ENCODE peak calls at places on chromosomes 5 and 9, in five cellular contexts. One of them, this sample, is unnamed.

GRCh38 chr5:179912951-179913350 is 5.3 kb upstream of the TBC1D9B start:
- DNase-seq in stomach: peak
- DNase-seq in HL-60: no peak
- DNase-seq in AG04450: no peak
- DNase-seq in foreskin keratinocyte: no peak
- DNase-seq in this sample: no peak

GRCh38 chr9:6460189-6460768 is 47.3 kb downstream of the UHRF2 start:
- DNase-seq in AG04450: no peak
- DNase-seq in foreskin keratinocyte: no peak
- DNase-seq in HL-60: no peak
- DNase-seq in stomach: no peak
- DNase-seq in this sample: no peak

GRCh38 chr9:470795-471194 is 256.1 kb downstream of the DOCK8 start:
- DNase-seq in stomach: no peak
- DNase-seq in foreskin keratinocyte: no peak
- DNase-seq in HL-60: no peak
- DNase-seq in AG04450: no peak
- DNase-seq in this sample: no peak

GRCh38 chr9:35042081-35042604 is 30.3 kb downstream of the VCP start:
- DNase-seq in stomach: no peak
- DNase-seq in AG04450: no peak
- DNase-seq in HL-60: no peak
- DNase-seq in foreskin keratinocyte: peak
- DNase-seq in this sample: no peak

GRCh38 chr9:26955921-26956886 is at the start of gene IFT74:
- DNase-seq in foreskin keratinocyte: peak
- DNase-seq in HL-60: peak
- DNase-seq in stomach: peak
- DNase-seq in AG04450: peak
- DNase-seq in this sample: peak

GRCh38 chr5:177449140-177450061 is 2.8 kb downstream of the PRR7 start:
- DNase-seq in stomach: no peak
- DNase-seq in foreskin keratinocyte: no peak
- DNase-seq in HL-60: no peak
- DNase-seq in AG04450: no peak
- DNase-seq in this sample: no peak

GRCh38 chr9:33372900-33373299 is 29.5 kb downstream of the AQP7 start:
- DNase-seq in foreskin keratinocyte: no peak
- DNase-seq in AG04450: no peak
- DNase-seq in stomach: peak
- DNase-seq in HL-60: no peak
- DNase-seq in this sample: no peak

GRCh38 chr5:14467251-14467650 is 114.3 kb upstream of the OTULINL start:
- DNase-seq in AG04450: no peak
- DNase-seq in stomach: no peak
- DNase-seq in HL-60: no peak
- DNase-seq in foreskin keratinocyte: no peak
- DNase-seq in this sample: no peak

GRCh38 chr5:150140830-150141229 is 14.8 kb downstream of the PDGFRB start:
- DNase-seq in AG04450: peak
- DNase-seq in foreskin keratinocyte: no peak
- DNase-seq in stomach: no peak
- DNase-seq in HL-60: no peak
- DNase-seq in this sample: no peak

GRCh38 chr9:4686112-4686511 is 6.7 kb downstream of the CDC37L1 start:
- DNase-seq in foreskin keratinocyte: no peak
- DNase-seq in stomach: no peak
- DNase-seq in HL-60: no peak
- DNase-seq in AG04450: no peak
- DNase-seq in this sample: no peak

GRCh38 chr9:2923810-2924768 is 80.2 kb upstream of the PUM3 start:
- DNase-seq in AG04450: no peak
- DNase-seq in HL-60: no peak
- DNase-seq in stomach: no peak
- DNase-seq in foreskin keratinocyte: no peak
- DNase-seq in this sample: no peak

GRCh38 chr9:135583686-135584011 is 22.1 kb downstream of the PAEP start:
- DNase-seq in HL-60: no peak
- DNase-seq in stomach: peak
- DNase-seq in foreskin keratinocyte: no peak
- DNase-seq in AG04450: no peak
- DNase-seq in this sample: no peak

GRCh38 chr5:149018909-149019443 is 43.9 kb downstream of the SH3TC2 start:
- DNase-seq in stomach: no peak
- DNase-seq in AG04450: no peak
- DNase-seq in foreskin keratinocyte: no peak
- DNase-seq in HL-60: no peak
- DNase-seq in this sample: peak

GRCh38 chr9:134782921-134783698 is 97.5 kb upstream of the FCN2 start:
- DNase-seq in foreskin keratinocyte: no peak
- DNase-seq in HL-60: no peak
- DNase-seq in AG04450: no peak
- DNase-seq in stomach: no peak
- DNase-seq in this sample: no peak

DNA sequence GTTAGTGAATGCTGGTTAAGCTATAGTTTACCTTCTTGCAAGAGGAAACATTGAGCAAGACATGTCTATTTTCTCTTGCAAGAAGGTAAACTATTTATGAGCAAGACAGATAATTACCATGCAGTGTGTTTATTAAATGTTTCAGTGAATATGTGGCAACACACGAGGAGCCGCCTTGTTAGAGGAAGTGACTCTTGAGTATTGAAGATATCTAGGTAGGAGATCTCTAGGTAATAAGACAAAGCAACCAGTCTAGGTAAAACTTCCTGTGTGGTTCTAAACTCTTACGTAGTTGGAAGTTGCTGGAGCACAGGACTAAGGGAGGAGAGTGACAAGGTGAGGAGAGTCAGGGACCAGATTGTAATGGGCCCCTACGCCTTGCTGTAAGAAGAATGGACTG is 16.8 kb downstream of the SKP2 start:
- DNase-seq in AG04450: no peak
- DNase-seq in HL-60: no peak
- DNase-seq in foreskin keratinocyte: no peak
- DNase-seq in stomach: no peak
- DNase-seq in this sample: no peak
- TF ChIP-seq CTCF in AG04450: no peak
- TF ChIP-seq CTCF in HL-60: no peak
- TF ChIP-seq CTCF in foreskin keratinocyte: no peak
- TF ChIP-seq CTCF in stomach: no peak
- TF ChIP-seq CTCF in this sample: no peak

DNA sequence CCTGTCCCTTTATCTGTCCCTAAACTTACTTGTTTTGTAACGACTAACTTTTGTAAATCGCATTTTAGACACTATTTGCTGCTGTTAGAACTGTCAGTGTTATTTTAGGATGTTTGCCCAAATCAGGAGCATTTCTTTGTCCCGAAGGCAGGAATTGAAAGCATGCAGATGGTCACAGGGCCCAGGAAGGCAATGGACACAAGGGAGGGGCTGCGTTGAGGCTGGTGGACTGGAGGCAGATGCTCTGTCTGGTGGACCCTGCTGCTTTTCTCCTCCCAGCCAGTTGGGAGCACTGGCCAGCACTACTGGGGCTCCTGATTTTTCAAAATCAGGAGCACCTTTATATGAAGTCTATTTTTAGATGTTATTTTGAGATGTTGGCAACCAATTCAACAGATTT is 31.7 kb downstream of the DOCK2 start:
- DNase-seq in AG04450: no peak
- DNase-seq in HL-60: no peak
- DNase-seq in foreskin keratinocyte: no peak
- DNase-seq in stomach: no peak
- DNase-seq in this sample: no peak
- TF ChIP-seq CTCF in AG04450: no peak
- TF ChIP-seq CTCF in HL-60: no peak
- TF ChIP-seq CTCF in foreskin keratinocyte: no peak
- TF ChIP-seq CTCF in stomach: no peak
- TF ChIP-seq CTCF in this sample: no peak

GRCh38 chr5:162593881-162594280 is 526.3 kb downstream of the GABRG2 start:
- DNase-seq in foreskin keratinocyte: no peak
- DNase-seq in AG04450: no peak
- DNase-seq in stomach: no peak
- DNase-seq in HL-60: no peak
- DNase-seq in this sample: no peak
- TF ChIP-seq CTCF in foreskin keratinocyte: peak
- TF ChIP-seq CTCF in AG04450: no peak
- TF ChIP-seq CTCF in stomach: no peak
- TF ChIP-seq CTCF in HL-60: peak
- TF ChIP-seq CTCF in this sample: no peak

DNA sequence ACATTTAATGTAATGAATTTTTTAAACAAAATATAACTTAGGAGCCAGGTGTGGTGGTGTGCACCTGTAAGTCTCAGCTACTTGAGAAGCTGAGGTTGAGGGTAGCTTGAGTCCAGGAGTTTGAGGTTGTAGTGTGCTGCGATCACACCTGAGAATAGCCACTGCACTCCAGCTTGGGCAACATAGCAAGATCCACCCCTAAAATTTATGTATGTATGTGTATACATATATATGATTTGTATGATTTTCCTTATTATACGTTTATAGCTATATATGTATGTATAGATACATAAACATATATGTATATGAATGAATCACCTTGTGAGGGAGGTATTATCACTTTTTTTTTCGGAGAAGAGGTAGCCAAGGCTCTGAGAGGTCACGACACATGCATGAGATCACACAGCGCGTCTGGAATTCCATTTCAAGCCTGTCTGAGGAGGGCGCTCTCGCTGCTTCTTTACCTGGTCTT is 598 bp upstream of the CCNI2 start:
- DNase-seq in HL-60: no peak
- DNase-seq in stomach: peak
- DNase-seq in foreskin keratinocyte: peak
- DNase-seq in AG04450: no peak
- DNase-seq in this sample: no peak
- TF ChIP-seq CTCF in HL-60: no peak
- TF ChIP-seq CTCF in stomach: no peak
- TF ChIP-seq CTCF in foreskin keratinocyte: peak
- TF ChIP-seq CTCF in AG04450: peak
- TF ChIP-seq CTCF in this sample: no peak

GRCh38 chr9:68508547-68508946 is 32.1 kb downstream of the TMEM252 start:
- DNase-seq in HL-60: no peak
- DNase-seq in stomach: no peak
- DNase-seq in foreskin keratinocyte: no peak
- DNase-seq in AG04450: no peak
- DNase-seq in this sample: no peak

GRCh38 chr9:68507098-68507795 is 33.4 kb downstream of the TMEM252 start:
- DNase-seq in stomach: no peak
- DNase-seq in AG04450: no peak
- DNase-seq in foreskin keratinocyte: no peak
- DNase-seq in HL-60: no peak
- DNase-seq in this sample: no peak

GRCh38 chr9:68509689-68510088 is 31.0 kb downstream of the TMEM252 start:
- DNase-seq in stomach: no peak
- DNase-seq in AG04450: no peak
- DNase-seq in HL-60: no peak
- DNase-seq in foreskin keratinocyte: no peak
- DNase-seq in this sample: no peak

GRCh38 chr9:68505681-68506409 is 34.8 kb downstream of the TMEM252 start:
- DNase-seq in stomach: no peak
- DNase-seq in foreskin keratinocyte: no peak
- DNase-seq in HL-60: no peak
- DNase-seq in AG04450: no peak
- DNase-seq in this sample: no peak

DNA sequence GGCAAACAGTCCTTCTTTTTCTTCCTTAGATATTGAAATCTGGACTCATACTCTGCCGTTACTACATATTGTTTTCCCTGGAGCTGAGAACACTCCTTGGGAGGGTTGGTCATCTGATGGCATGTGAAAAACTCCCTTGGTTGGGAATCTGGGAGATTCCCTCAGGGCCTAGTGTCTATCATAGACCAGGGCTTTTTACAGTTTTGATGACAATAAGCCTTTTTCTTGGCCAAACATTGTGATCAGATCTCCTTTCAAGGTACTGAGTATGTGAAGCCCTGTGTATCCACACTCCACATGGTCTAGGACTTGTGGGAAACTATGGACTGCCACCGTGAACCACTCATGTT is 32.9 kb downstream of the TMEM252 start:
- DNase-seq in stomach: no peak
- DNase-seq in HL-60: no peak
- DNase-seq in AG04450: no peak
- DNase-seq in foreskin keratinocyte: no peak
- DNase-seq in this sample: no peak
- TF ChIP-seq CTCF in stomach: no peak
- TF ChIP-seq CTCF in HL-60: no peak
- TF ChIP-seq CTCF in AG04450: no peak
- TF ChIP-seq CTCF in foreskin keratinocyte: no peak
- TF ChIP-seq CTCF in this sample: no peak

DNA sequence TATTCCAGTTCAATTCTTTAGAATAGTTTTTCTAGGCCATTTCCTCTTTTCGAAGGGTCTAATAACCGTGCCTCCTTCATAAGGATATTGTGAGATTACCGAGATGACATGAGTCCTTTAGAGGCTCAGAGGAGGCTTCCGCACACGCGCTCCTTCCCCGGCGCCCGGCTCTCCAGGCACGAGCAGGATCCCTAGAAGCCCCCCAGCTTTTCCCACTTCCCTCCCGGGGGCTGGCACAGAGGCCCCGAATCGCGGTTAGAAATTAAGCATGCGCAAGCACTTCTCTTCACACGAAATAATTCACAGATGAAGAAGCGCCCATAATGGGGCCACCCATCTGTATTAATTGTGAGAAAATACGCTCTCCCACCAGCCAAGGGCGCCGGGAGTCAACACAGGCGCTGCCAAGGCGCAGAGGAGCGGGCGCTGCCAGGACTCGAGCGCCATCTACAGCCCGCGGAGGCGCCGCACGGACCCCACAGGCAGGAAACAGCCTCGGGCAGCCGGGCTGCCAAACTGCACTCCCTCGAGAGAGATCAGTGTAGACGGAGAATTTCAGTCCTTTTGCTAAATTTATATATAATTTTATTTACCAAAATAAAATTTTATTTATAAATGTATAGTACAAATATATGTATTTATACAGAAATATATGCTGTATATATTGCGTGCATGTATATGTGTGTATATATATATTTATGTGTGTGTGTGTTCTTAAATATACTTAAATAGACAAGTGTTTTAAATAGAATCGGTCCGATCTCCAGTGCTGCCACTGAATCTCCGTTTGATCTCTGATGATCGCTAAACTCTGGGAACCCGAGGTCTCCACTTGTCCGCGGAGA is 258.1 kb upstream of the NFIL3 start:
- DNase-seq in stomach: peak
- DNase-seq in AG04450: peak
- DNase-seq in foreskin keratinocyte: no peak
- DNase-seq in HL-60: peak
- DNase-seq in this sample: no peak
- TF ChIP-seq CTCF in stomach: no peak
- TF ChIP-seq CTCF in AG04450: peak
- TF ChIP-seq CTCF in foreskin keratinocyte: peak
- TF ChIP-seq CTCF in HL-60: peak
- TF ChIP-seq CTCF in this sample: peak

GRCh38 chr9:92342825-92343488 is 17.2 kb downstream of the CENPP start:
- DNase-seq in AG04450: no peak
- DNase-seq in foreskin keratinocyte: no peak
- DNase-seq in HL-60: no peak
- DNase-seq in stomach: no peak
- DNase-seq in this sample: no peak
- TF ChIP-seq CTCF in AG04450: peak
- TF ChIP-seq CTCF in foreskin keratinocyte: peak
- TF ChIP-seq CTCF in HL-60: no peak
- TF ChIP-seq CTCF in stomach: no peak
- TF ChIP-seq CTCF in this sample: peak

This sample was measured in AG09319.